ENCODE peak calls at places on chromosomes 11 and 22, in four cellular contexts. F is thyroid gland, Z is sigmoid colon, P is tibial nerve. D is an unnamed sample.

GRCh38 chr11:63939351-63939920 is 634 bp downstream of the NAA40 start:
- DNase-seq in F (peak; percentile 11), Z (no peak), P (no peak), D (no peak)

GRCh38 chr11:95512682-95513081 is 276.9 kb downstream of the FAM76B start:
- DNase-seq in F (peak; percentile 69), Z (peak; percentile 89), P (peak; percentile 69), D (no peak)

GRCh38 chr11:40328890-40329617 is 1130.4 kb downstream of the LRRC4C start:
- DNase-seq in F (peak; percentile 80), Z (peak; percentile 77), P (peak; percentile 25), D (no peak)

GRCh38 chr22:38465673-38466490 is 2.0 kb upstream of the KDELR3 start:
- DNase-seq in F (no peak), Z (no peak), P (no peak), D (no peak)

GRCh38 chr11:58958500-58958899 is 19.2 kb downstream of the GLYATL1 start:
- DNase-seq in F (peak; percentile 13), Z (no peak), P (peak; percentile 23), D (peak; percentile 52)

GRCh38 chr11:79388201-79388600 is 52.6 kb downstream of the TENM4 start:
- DNase-seq in F (no peak), Z (no peak), P (no peak), D (no peak)

GRCh38 chr11:12538889-12539421 is 135.3 kb upstream of the TEAD1 start:
- DNase-seq in F (no peak), Z (no peak), P (no peak), D (no peak)

GRCh38 chr11:64364911-64365310 is 5.9 kb downstream of the RPS6KA4 start:
- DNase-seq in F (no peak), Z (no peak), P (no peak), D (no peak)

GRCh38 chr11:87258171-87258833 is 220.6 kb downstream of the TMEM135 start:
- DNase-seq in F (no peak), Z (no peak), P (no peak), D (no peak)

GRCh38 chr11:72584293-72584921 is 89.8 kb downstream of the PDE2A start:
- DNase-seq in F (peak; percentile 13), Z (peak; percentile 83), P (peak; percentile 49), D (no peak)

GRCh38 chr11:12707500-12707880 is 33.3 kb downstream of the TEAD1 start:
- DNase-seq in F (no peak), Z (no peak), P (no peak), D (no peak)

GRCh38 chr22:48506506-48507145 is 1321.0 kb downstream of the BRD1 start:
- DNase-seq in F (no peak), Z (no peak), P (no peak), D (no peak)

GRCh38 chr11:9047986-9048522 is 43.3 kb downstream of the SCUBE2 start:
- DNase-seq in F (peak; percentile 15), Z (peak; percentile 78), P (no peak), D (no peak)

GRCh38 chr11:134734446-134734845 is 322.4 kb upstream of the B3GAT1 start:
- DNase-seq in F (peak; percentile 61), Z (no peak), P (no peak), D (no peak)

GRCh38 chr11:2813968-2814367 is 71.6 kb downstream of the CDKN1C start:
- DNase-seq in F (no peak), Z (no peak), P (no peak), D (no peak)

GRCh38 chr22:22952531-22953295 is 65.1 kb downstream of the IGLL5 start:
- DNase-seq in F (no peak), Z (no peak), P (no peak), D (no peak)

GRCh38 chr22:22953796-22954195 is 66.2 kb downstream of the IGLL5 start:
- DNase-seq in F (no peak), Z (no peak), P (no peak), D (no peak)

GRCh38 chr22:22955866-22956535 is 68.4 kb downstream of the IGLL5 start:
- DNase-seq in F (peak; percentile 68), Z (peak; percentile 79), P (peak; percentile 83), D (peak; percentile 50)

GRCh38 chr22:22957090-22957489 is 69.5 kb downstream of the IGLL5 start:
- DNase-seq in F (no peak), Z (no peak), P (no peak), D (no peak)

GRCh38 chr22:22955276-22955798 is 67.7 kb downstream of the IGLL5 start:
- DNase-seq in F (no peak), Z (no peak), P (no peak), D (no peak)
- H3K4me1 ChIP-seq in F (no peaks in the 10 kb centered on the region), Z (no peaks in the 10 kb centered on the region), P (no peaks in the 10 kb centered on the region), D (no peaks in the 10 kb centered on the region)

DNA sequence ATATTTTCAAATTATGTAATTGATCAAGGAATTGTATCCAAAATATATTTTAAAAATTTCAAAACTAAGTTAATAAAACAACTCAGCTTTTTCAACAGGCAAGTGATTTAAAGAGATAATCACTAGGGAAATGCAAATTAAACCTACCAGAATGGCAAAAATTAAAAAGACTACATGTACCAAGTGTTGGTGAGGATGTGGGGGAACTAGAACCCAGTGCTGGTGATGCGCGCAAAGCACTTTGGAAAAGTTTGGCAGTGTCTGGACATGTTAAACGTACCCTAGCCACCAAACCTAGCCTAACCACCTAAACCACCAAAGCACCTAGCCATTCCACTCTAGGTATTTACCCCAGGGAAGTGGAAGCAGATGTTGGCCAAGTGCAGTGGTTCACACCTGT is 22.9 kb downstream of the PACSIN2 start:
- DNase-seq in F (no peak), Z (peak; percentile 9), P (no peak), D (no peak)
- H3K4me1 ChIP-seq in F (peaks cover 53% of the 10 kb centered on the region), Z (peaks cover 85% of the 10 kb centered on the region), P (peaks cover 38% of the 10 kb centered on the region), D (no peaks in the 10 kb centered on the region)

GRCh38 chr11:69983571-69983877 is 94.6 kb upstream of the ANO1 start:
- DNase-seq in F (no peak), Z (no peak), P (no peak), D (no peak)
- H3K4me1 ChIP-seq in F (peaks cover 9% of the 10 kb centered on the region), Z (peaks cover 11% of the 10 kb centered on the region), P (no peaks in the 10 kb centered on the region), D (no peaks in the 10 kb centered on the region)

GRCh38 chr22:20937031-20937793 is 20.0 kb downstream of the CRKL start:
- DNase-seq in F (peak; percentile 33), Z (peak; percentile 46), P (no peak), D (no peak)

GRCh38 chr22:20940178-20940790 is 23.1 kb downstream of the CRKL start:
- DNase-seq in F (no peak), Z (no peak), P (no peak), D (no peak)

GRCh38 chr22:20937794-20938148 is 20.6 kb downstream of the CRKL start:
- DNase-seq in F (no peak), Z (peak; percentile 27), P (no peak), D (no peak)

GRCh38 chr22:20940904-20941385 is 23.7 kb downstream of the CRKL start:
- DNase-seq in F (no peak), Z (peak; percentile 35), P (no peak), D (no peak)

GRCh38 chr22:20938272-20938671 is 21.1 kb downstream of the CRKL start:
- DNase-seq in F (no peak), Z (no peak), P (no peak), D (no peak)
- H3K4me1 ChIP-seq in F (peaks cover 16% of the 10 kb centered on the region), Z (peaks cover 56% of the 10 kb centered on the region), P (peaks cover 22% of the 10 kb centered on the region), D (peaks cover 5% of the 10 kb centered on the region)

DNA sequence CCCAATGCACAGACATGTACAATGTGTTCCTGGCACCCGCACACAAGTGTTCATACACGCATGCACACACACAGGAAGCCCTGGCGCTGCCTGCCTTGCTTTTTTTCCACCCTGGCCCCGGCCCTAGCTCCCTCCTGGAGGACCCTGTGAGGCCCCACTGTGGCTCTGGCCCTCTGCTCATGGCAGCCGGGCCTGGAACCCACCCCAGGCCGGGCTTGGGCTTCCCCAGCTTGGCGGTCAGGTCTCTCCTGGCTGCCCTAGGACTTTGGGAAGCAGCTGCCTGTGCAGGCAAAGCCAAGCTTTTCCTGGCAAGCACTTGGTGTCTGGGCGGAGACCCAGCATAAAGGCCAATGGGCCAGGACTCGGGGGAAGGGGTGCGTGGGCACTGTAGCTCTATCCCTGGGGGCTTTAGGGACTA is 30.5 kb downstream of the CD82 start:
- DNase-seq in F (peak; percentile 75), Z (peak; percentile 78), P (peak; percentile 29), D (no peak)
- H3K4me1 ChIP-seq in F (peaks cover 8% of the 10 kb centered on the region), Z (peaks cover 68% of the 10 kb centered on the region), P (peaks cover 55% of the 10 kb centered on the region), D (no peaks in the 10 kb centered on the region)

DNA sequence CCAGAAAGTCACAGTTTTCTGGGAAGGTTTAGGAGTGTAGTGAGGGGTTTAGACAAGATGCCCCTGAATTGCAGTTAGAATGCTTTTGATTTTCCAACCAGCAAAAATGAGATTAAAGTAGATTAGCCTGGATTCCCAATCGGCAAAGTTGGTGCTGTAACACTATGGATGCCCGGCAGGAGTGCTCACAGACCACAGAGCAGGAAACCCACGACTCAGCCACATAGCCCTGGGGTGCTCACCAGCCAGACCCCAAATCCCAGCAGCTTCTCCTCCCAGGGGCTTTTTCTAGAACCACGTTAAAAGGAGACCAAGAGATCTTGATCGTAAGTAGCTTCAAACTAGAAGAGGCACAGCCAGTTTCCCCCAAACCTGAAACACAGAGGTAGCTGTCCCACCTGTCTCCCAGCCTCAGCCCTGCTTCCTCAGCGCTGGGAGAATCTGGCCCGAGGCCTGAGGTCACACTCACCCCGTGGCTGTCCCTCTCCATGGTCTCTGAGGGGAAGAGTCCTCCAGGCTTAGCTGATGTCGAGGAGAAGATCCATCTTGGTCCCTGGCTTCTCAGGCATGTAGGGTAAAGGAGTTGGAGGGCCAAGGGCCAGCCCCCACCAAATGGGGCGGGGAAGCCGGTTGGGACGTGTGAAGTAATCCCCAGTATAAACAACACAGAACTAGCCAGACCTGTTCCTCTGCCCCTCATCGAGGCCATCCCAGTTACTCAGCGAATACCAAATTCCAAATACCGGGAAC is at the start of gene TMPRSS13:
- DNase-seq in F (peak; percentile 87), Z (peak; percentile 44), P (no peak), D (no peak)
- H3K4me1 ChIP-seq in F (peaks cover 34% of the 10 kb centered on the region), Z (peaks cover 5% of the 10 kb centered on the region), P (no peaks in the 10 kb centered on the region), D (peaks cover 2% of the 10 kb centered on the region)

DNA sequence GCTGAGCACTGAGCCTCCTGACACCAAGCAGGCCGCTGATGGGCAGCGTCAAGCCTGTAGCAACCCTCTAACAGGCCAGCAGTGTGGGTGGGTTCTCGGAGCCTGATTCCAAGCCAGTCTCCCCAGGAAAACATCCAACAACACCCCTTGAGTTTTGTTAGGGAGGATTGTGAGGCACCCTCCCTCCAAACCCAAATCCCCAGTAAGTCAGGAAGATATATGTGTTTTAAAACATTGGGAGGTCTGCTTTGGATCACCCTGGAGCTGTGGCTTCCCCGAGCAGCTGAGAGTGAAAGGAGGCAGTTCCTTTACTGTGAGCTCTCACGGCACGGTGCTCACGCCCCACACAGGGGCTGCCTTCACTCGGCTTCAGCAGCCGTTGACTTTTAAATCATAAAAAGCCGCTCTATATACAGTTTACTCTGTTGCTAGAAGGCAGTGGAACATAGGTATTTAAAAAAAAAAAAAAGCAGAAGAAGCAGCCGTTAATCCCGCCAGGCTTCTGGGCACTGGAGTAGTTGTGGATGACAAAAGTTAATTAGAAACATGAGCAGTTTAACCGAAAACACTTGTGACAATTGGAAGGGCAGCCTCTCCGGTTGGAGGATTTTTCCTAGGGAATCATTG is 218.6 kb downstream of the NAV2 start:
- DNase-seq in F (peak; percentile 43), Z (peak; percentile 91), P (no peak), D (no peak)
- H3K4me1 ChIP-seq in F (peaks cover 46% of the 10 kb centered on the region), Z (peaks cover 94% of the 10 kb centered on the region), P (no peaks in the 10 kb centered on the region), D (no peaks in the 10 kb centered on the region)

GRCh38 chr11:47207459-47207858 is 7.3 kb upstream of the DDB2 start:
- DNase-seq in F (no peak), Z (no peak), P (no peak), D (no peak)
- H3K4me1 ChIP-seq in F (no peaks in the 10 kb centered on the region), Z (no peaks in the 10 kb centered on the region), P (no peaks in the 10 kb centered on the region), D (no peaks in the 10 kb centered on the region)